ENCODE peak calls at places on chromosome 3, in eight cellular contexts. One of them, this sample, is unnamed.

GRCh38 chr3:49805367-49805782 is 2.3 kb downstream of the INKA1 start:
- DNase-seq in stomach: peak
- DNase-seq in AG04450: no peak
- DNase-seq in neural crest cell: no peak
- DNase-seq in A549: no peak
- DNase-seq in testis: peak
- DNase-seq in astrocyte of the spinal cord: peak
- DNase-seq in Calu3: no peak
- DNase-seq in this sample: peak

GRCh38 chr3:78096488-78097255 is 1056.8 kb downstream of the ROBO2 start:
- DNase-seq in stomach: no peak
- DNase-seq in AG04450: no peak
- DNase-seq in neural crest cell: no peak
- DNase-seq in A549: no peak
- DNase-seq in testis: no peak
- DNase-seq in astrocyte of the spinal cord: peak
- DNase-seq in Calu3: no peak
- DNase-seq in this sample: no peak

GRCh38 chr3:109131276-109131675 is 5.2 kb upstream of the C3orf85 start:
- DNase-seq in stomach: no peak
- DNase-seq in AG04450: no peak
- DNase-seq in neural crest cell: no peak
- DNase-seq in A549: no peak
- DNase-seq in testis: no peak
- DNase-seq in astrocyte of the spinal cord: no peak
- DNase-seq in Calu3: no peak
- DNase-seq in this sample: no peak

GRCh38 chr3:55828712-55829111 is 341.6 kb upstream of the WNT5A start:
- DNase-seq in stomach: no peak
- DNase-seq in AG04450: no peak
- DNase-seq in neural crest cell: no peak
- DNase-seq in A549: no peak
- DNase-seq in testis: no peak
- DNase-seq in astrocyte of the spinal cord: no peak
- DNase-seq in Calu3: no peak
- DNase-seq in this sample: no peak

GRCh38 chr3:174159629-174160028 is 699.5 kb upstream of the NAALADL2 start:
- DNase-seq in stomach: no peak
- DNase-seq in AG04450: no peak
- DNase-seq in neural crest cell: no peak
- DNase-seq in A549: no peak
- DNase-seq in testis: no peak
- DNase-seq in astrocyte of the spinal cord: no peak
- DNase-seq in Calu3: no peak
- DNase-seq in this sample: no peak

GRCh38 chr3:14461748-14462324 is 59.4 kb downstream of the SLC6A6 start:
- DNase-seq in stomach: peak
- DNase-seq in AG04450: peak
- DNase-seq in neural crest cell: peak
- DNase-seq in A549: peak
- DNase-seq in testis: peak
- DNase-seq in astrocyte of the spinal cord: peak
- DNase-seq in Calu3: peak
- DNase-seq in this sample: peak

GRCh38 chr3:111864821-111865656 is 6.0 kb downstream of the PHLDB2 start:
- DNase-seq in stomach: no peak
- DNase-seq in AG04450: peak
- DNase-seq in neural crest cell: no peak
- DNase-seq in A549: no peak
- DNase-seq in testis: no peak
- DNase-seq in astrocyte of the spinal cord: peak
- DNase-seq in Calu3: peak
- DNase-seq in this sample: no peak

GRCh38 chr3:197216169-197216860 is 82.1 kb downstream of the DLG1 start:
- DNase-seq in stomach: no peak
- DNase-seq in AG04450: no peak
- DNase-seq in neural crest cell: no peak
- DNase-seq in A549: no peak
- DNase-seq in testis: no peak
- DNase-seq in astrocyte of the spinal cord: peak
- DNase-seq in Calu3: no peak
- DNase-seq in this sample: no peak

GRCh38 chr3:157416347-157417087 is 20.1 kb upstream of the PTX3 start:
- DNase-seq in stomach: no peak
- DNase-seq in AG04450: no peak
- DNase-seq in neural crest cell: no peak
- DNase-seq in A549: no peak
- DNase-seq in testis: no peak
- DNase-seq in astrocyte of the spinal cord: no peak
- DNase-seq in Calu3: no peak
- DNase-seq in this sample: no peak

GRCh38 chr3:72244396-72244795 is 459.4 kb upstream of the PROK2 start:
- DNase-seq in stomach: no peak
- DNase-seq in AG04450: no peak
- DNase-seq in neural crest cell: no peak
- DNase-seq in A549: no peak
- DNase-seq in testis: no peak
- DNase-seq in astrocyte of the spinal cord: no peak
- DNase-seq in Calu3: no peak
- DNase-seq in this sample: no peak

GRCh38 chr3:51343918-51344687 is 41.0 kb upstream of the MANF start:
- DNase-seq in stomach: peak
- DNase-seq in AG04450: peak
- DNase-seq in neural crest cell: no peak
- DNase-seq in A549: no peak
- DNase-seq in testis: no peak
- DNase-seq in astrocyte of the spinal cord: peak
- DNase-seq in Calu3: peak
- DNase-seq in this sample: no peak

GRCh38 chr3:141370065-141370533 is 1.8 kb downstream of the ZBTB38 start:
- DNase-seq in stomach: peak
- DNase-seq in AG04450: no peak
- DNase-seq in neural crest cell: peak
- DNase-seq in A549: peak
- DNase-seq in testis: peak
- DNase-seq in astrocyte of the spinal cord: peak
- DNase-seq in Calu3: peak
- DNase-seq in this sample: peak

DNA sequence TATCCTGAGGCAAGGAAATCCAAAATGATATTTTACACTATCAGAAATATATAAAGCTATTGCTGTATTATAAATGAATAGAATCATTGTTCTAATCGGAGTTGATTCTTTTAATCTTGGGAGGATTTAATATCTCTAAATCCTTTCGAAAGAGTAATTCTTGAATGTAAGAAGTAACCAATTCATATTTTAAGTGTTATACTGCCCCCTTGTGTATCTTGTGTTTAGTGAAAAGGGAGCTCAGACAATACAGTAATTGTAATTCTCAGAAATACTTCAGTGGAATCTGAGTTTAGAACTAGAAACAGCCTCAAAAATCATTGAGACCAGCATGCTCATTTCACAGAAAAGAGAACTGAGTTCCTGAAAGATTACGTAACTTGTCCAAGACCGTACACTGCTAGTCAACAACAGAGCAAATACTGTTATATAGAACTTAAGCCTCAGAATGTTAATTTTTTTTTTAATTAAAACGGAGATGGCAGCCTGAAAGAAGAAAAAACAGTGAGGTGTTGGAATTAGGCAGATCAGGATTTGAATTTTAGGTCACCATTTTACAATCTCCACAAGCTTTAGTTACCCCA is 42.9 kb downstream of the PLCH1 start:
- DNase-seq in stomach: no peak
- DNase-seq in AG04450: peak
- DNase-seq in neural crest cell: no peak
- DNase-seq in A549: peak
- DNase-seq in testis: no peak
- DNase-seq in astrocyte of the spinal cord: peak
- DNase-seq in Calu3: no peak
- DNase-seq in this sample: peak
- TF ChIP-seq CTCF in stomach: no peak
- TF ChIP-seq CTCF in AG04450: peak
- TF ChIP-seq CTCF in neural crest cell: peak
- TF ChIP-seq CTCF in A549: peak
- TF ChIP-seq CTCF in testis: peak
- TF ChIP-seq CTCF in astrocyte of the spinal cord: peak
- TF ChIP-seq CTCF in Calu3: peak
- TF ChIP-seq CTCF in this sample: peak

GRCh38 chr3:186255703-186256331 is 106.2 kb downstream of the DGKG start:
- DNase-seq in stomach: peak
- DNase-seq in AG04450: no peak
- DNase-seq in neural crest cell: no peak
- DNase-seq in A549: no peak
- DNase-seq in testis: peak
- DNase-seq in astrocyte of the spinal cord: no peak
- DNase-seq in Calu3: peak
- DNase-seq in this sample: no peak
- TF ChIP-seq CTCF in stomach: no peak
- TF ChIP-seq CTCF in AG04450: peak
- TF ChIP-seq CTCF in neural crest cell: peak
- TF ChIP-seq CTCF in A549: no peak
- TF ChIP-seq CTCF in testis: no peak
- TF ChIP-seq CTCF in astrocyte of the spinal cord: peak
- TF ChIP-seq CTCF in Calu3: peak
- TF ChIP-seq CTCF in this sample: no peak

GRCh38 chr3:37833790-37834189 is 27.9 kb upstream of the CTDSPL start:
- DNase-seq in stomach: no peak
- DNase-seq in AG04450: no peak
- DNase-seq in neural crest cell: no peak
- DNase-seq in A549: peak
- DNase-seq in testis: peak
- DNase-seq in astrocyte of the spinal cord: no peak
- DNase-seq in Calu3: peak
- DNase-seq in this sample: no peak
- TF ChIP-seq CTCF in stomach: no peak
- TF ChIP-seq CTCF in AG04450: no peak
- TF ChIP-seq CTCF in neural crest cell: no peak
- TF ChIP-seq CTCF in A549: peak
- TF ChIP-seq CTCF in testis: no peak
- TF ChIP-seq CTCF in astrocyte of the spinal cord: no peak
- TF ChIP-seq CTCF in Calu3: no peak
- TF ChIP-seq CTCF in this sample: peak

GRCh38 chr3:100629728-100630127 is 20.3 kb downstream of the ADGRG7 start:
- DNase-seq in stomach: no peak
- DNase-seq in AG04450: no peak
- DNase-seq in neural crest cell: no peak
- DNase-seq in A549: no peak
- DNase-seq in testis: no peak
- DNase-seq in astrocyte of the spinal cord: no peak
- DNase-seq in Calu3: no peak
- DNase-seq in this sample: no peak

GRCh38 chr3:100635273-100635701 is 25.9 kb downstream of the ADGRG7 start:
- DNase-seq in stomach: peak
- DNase-seq in AG04450: no peak
- DNase-seq in neural crest cell: no peak
- DNase-seq in A549: no peak
- DNase-seq in testis: no peak
- DNase-seq in astrocyte of the spinal cord: no peak
- DNase-seq in Calu3: peak
- DNase-seq in this sample: no peak

GRCh38 chr3:100637197-100637631 is 27.8 kb downstream of the ADGRG7 start:
- DNase-seq in stomach: no peak
- DNase-seq in AG04450: no peak
- DNase-seq in neural crest cell: no peak
- DNase-seq in A549: no peak
- DNase-seq in testis: no peak
- DNase-seq in astrocyte of the spinal cord: no peak
- DNase-seq in Calu3: no peak
- DNase-seq in this sample: no peak

GRCh38 chr3:100630664-100631063 is 21.3 kb downstream of the ADGRG7 start:
- DNase-seq in stomach: no peak
- DNase-seq in AG04450: no peak
- DNase-seq in neural crest cell: no peak
- DNase-seq in A549: no peak
- DNase-seq in testis: no peak
- DNase-seq in astrocyte of the spinal cord: no peak
- DNase-seq in Calu3: no peak
- DNase-seq in this sample: no peak

DNA sequence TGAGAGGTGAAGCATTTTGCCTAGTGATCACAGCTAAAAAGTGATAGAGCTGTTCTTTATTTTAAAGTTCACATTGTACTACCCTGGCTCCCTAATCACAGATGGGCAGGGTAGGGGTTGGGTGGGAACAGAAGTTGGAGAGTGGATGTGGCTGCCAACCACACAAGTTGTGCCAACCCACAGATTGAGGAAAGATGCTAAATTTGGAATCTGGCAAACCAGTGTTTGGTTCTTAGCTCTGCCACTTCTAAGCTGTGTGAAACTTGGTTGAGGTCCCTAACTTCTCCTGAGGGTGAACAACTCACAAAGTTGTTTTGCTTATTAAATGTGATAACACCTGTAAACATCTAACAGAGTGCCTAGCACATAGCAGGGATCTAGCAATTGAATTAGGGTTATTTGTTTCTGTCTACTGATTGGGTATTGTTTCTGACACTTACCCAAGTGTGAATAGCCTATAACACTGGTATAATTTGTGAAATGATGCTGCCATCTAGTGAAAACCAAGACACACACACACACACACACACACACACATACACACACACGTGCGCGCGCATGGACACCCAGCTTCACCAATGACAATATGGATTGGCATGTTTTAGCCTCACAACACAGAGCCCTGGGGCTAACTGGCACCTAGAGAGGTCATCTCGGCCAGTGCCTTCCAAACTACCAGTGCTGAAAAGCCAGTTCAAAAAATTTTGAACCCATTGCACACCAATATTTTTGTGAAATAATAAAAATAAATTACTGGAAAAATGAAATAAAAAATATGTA is 25.3 kb downstream of the ADGRG7 start:
- DNase-seq in stomach: peak
- DNase-seq in AG04450: no peak
- DNase-seq in neural crest cell: no peak
- DNase-seq in A549: no peak
- DNase-seq in testis: no peak
- DNase-seq in astrocyte of the spinal cord: no peak
- DNase-seq in Calu3: peak
- DNase-seq in this sample: no peak
- TF ChIP-seq CTCF in stomach: no peak
- TF ChIP-seq CTCF in AG04450: no peak
- TF ChIP-seq CTCF in neural crest cell: no peak
- TF ChIP-seq CTCF in A549: peak
- TF ChIP-seq CTCF in testis: no peak
- TF ChIP-seq CTCF in astrocyte of the spinal cord: no peak
- TF ChIP-seq CTCF in Calu3: no peak
- TF ChIP-seq CTCF in this sample: peak

DNA sequence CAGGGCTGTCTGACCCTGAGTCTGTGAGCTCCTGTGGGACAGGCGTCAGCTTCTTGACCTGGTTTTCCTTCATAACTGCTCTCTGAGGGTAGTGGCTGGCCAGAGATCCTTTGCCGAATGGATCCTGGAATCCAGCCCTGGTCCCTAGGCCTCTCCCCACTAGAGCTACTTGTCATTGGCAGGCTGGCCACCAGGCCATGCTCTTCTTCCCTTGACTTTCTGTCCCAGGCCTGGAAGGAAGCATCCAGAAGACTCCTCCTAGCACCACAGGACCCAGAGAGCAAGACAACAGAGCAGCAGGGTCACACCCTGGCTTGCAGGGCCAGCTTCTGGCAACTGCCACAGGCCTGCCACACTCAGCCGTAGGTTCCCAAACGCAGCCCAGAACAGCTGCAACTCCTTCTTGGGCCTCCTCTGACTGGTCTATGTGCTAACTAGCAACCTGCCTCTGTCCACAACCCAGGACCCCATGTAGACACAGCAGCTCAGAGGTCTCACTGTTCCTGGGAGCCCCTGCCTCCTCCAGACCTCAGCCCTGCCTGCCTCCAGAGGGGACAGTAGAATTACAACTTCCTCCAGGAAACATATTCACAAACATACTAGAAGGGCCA is 36.8 kb upstream of the RPL32 start:
- DNase-seq in stomach: no peak
- DNase-seq in AG04450: no peak
- DNase-seq in neural crest cell: no peak
- DNase-seq in A549: no peak
- DNase-seq in testis: no peak
- DNase-seq in astrocyte of the spinal cord: no peak
- DNase-seq in Calu3: no peak
- DNase-seq in this sample: no peak
- TF ChIP-seq CTCF in stomach: no peak
- TF ChIP-seq CTCF in AG04450: no peak
- TF ChIP-seq CTCF in neural crest cell: no peak
- TF ChIP-seq CTCF in A549: no peak
- TF ChIP-seq CTCF in testis: no peak
- TF ChIP-seq CTCF in astrocyte of the spinal cord: no peak
- TF ChIP-seq CTCF in Calu3: no peak
- TF ChIP-seq CTCF in this sample: no peak